ENCODE peak calls at places on chromosomes 6 and 20, in six cellular contexts. M is HCT116, Q is ovary, G is uterus, T is cardiac muscle cell, A is mammary epithelial cell. P is an unnamed sample.

GRCh38 chr6:23137596-23137995 is 568.2 kb downstream of the HDGFL1 start:
- DNase-seq in M (no peak), Q (no peak), G (no peak), T (peak), A (no peak), P (no peak)

GRCh38 chr20:20076297-20077065 is 24.1 kb downstream of the CFAP61 start:
- DNase-seq in M (no peak), Q (no peak), G (no peak), T (peak), A (peak), P (peak)

GRCh38 chr6:24099181-24099580 is 26.8 kb upstream of the NRSN1 start:
- DNase-seq in M (no peak), Q (no peak), G (no peak), T (no peak), A (no peak), P (no peak)

GRCh38 chr20:11205769-11206362 is 532.1 kb upstream of the JAG1 start:
- DNase-seq in M (no peak), Q (no peak), G (no peak), T (no peak), A (peak), P (no peak)

GRCh38 chr20:3783068-3783489 is 1.8 kb upstream of the SPEF1 start:
- DNase-seq in M (no peak), Q (no peak), G (no peak), T (no peak), A (no peak), P (no peak)

GRCh38 chr20:52601295-52601971 is 370.7 kb upstream of the TSHZ2 start:
- DNase-seq in M (no peak), Q (no peak), G (no peak), T (no peak), A (no peak), P (no peak)

GRCh38 chr6:146543211-146543939 is at the start of gene RAB32:
- DNase-seq in M (no peak), Q (peak), G (peak), T (peak), A (peak), P (peak)

GRCh38 chr6:165231581-165232276 is 77.7 kb downstream of the C6orf118 start:
- DNase-seq in M (peak), Q (no peak), G (no peak), T (peak), A (peak), P (no peak)

GRCh38 chr6:155174576-155175174 is 89.1 kb upstream of the CLDN20 start:
- DNase-seq in M (peak), Q (no peak), G (peak), T (peak), A (peak), P (peak)

GRCh38 chr6:168302534-168302933 is 17.0 kb downstream of the DACT2 start:
- DNase-seq in M (no peak), Q (no peak), G (no peak), T (peak), A (no peak), P (no peak)

GRCh38 chr6:69096681-69097080 is 461.6 kb downstream of the ADGRB3 start:
- DNase-seq in M (no peak), Q (no peak), G (no peak), T (no peak), A (no peak), P (no peak)

GRCh38 chr20:33000802-33001466 is 3.3 kb downstream of the SUN5 start:
- DNase-seq in M (no peak), Q (no peak), G (no peak), T (no peak), A (no peak), P (no peak)

GRCh38 chr6:34562861-34563512 is 6.9 kb upstream of the SPDEF start:
- DNase-seq in M (no peak), Q (no peak), G (no peak), T (peak), A (no peak), P (no peak)

GRCh38 chr6:34562350-34562749 is 6.2 kb upstream of the SPDEF start:
- DNase-seq in M (no peak), Q (no peak), G (no peak), T (no peak), A (no peak), P (no peak)

GRCh38 chr6:34560366-34561226 is 4.5 kb upstream of the SPDEF start:
- DNase-seq in M (no peak), Q (no peak), G (no peak), T (peak), A (no peak), P (no peak)

GRCh38 chr6:34559651-34560365 is 3.7 kb upstream of the SPDEF start:
- DNase-seq in M (no peak), Q (no peak), G (no peak), T (no peak), A (no peak), P (no peak)

GRCh38 chr6:34561227-34561530 is 5.0 kb upstream of the SPDEF start:
- DNase-seq in M (no peak), Q (no peak), G (no peak), T (no peak), A (no peak), P (no peak)
- H3K4me3 ChIP-seq in M (no peak), Q (no peak), G (no peak), T (no peak), A (no peak), P (no peak)

DNA sequence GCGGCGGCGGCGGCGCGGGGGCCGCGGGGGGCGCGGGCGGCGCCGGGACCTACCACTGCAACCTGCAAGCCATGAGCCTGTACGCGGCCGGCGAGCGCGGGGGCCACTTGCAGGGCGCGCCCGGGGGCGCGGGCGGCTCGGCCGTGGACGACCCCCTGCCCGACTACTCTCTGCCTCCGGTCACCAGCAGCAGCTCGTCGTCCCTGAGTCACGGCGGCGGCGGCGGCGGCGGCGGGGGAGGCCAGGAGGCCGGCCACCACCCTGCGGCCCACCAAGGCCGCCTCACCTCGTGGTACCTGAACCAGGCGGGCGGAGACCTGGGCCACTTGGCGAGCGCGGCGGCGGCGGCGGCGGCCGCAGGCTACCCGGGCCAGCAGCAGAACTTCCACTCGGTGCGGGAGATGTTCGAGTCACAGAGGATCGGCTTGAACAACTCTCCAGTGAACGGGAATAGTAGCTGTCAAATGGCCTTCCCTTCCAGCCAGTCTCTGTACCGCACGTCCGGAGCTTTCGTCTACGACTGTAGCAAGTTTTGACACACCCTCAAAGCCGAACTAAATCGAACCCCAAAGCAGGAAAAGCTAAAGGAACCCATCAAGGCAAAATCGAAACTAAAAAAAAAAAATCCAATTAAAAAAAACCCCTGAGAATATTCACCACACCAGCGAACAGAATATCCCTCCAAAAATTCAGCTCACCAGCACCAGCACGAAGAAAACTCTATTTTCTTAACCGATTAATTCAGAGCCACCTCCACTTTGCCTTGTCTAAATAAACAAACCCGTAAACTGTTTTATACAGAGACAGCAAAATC is 2.1 kb downstream of the FOXC1 start:
- DNase-seq in M (no peak), Q (peak), G (no peak), T (peak), A (peak), P (no peak)
- H3K27ac ChIP-seq in M (peak), Q (no peak), G (peak), T (no peak), A (peak), P (peak)

GRCh38 chr20:31516651-31517050 is 2.4 kb downstream of the HM13 start:
- DNase-seq in M (no peak), Q (no peak), G (no peak), T (no peak), A (no peak), P (no peak)

GRCh38 chr20:31515072-31515774 is 981 bp downstream of the HM13 start:
- DNase-seq in M (no peak), Q (no peak), G (no peak), T (no peak), A (no peak), P (no peak)

GRCh38 chr20:31516166-31516565 is 1.9 kb downstream of the HM13 start:
- DNase-seq in M (no peak), Q (no peak), G (no peak), T (no peak), A (no peak), P (no peak)

GRCh38 chr20:31515775-31516107 is 1.5 kb downstream of the HM13 start:
- DNase-seq in M (no peak), Q (no peak), G (no peak), T (no peak), A (no peak), P (no peak)

GRCh38 chr20:31517373-31517772 is 3.1 kb downstream of the HM13 start:
- DNase-seq in M (peak), Q (no peak), G (no peak), T (peak), A (peak), P (no peak)
- TF ChIP-seq CTCF in M (peak), Q (no peak), G (no peak), T (peak), A (peak), P (no peak)

DNA sequence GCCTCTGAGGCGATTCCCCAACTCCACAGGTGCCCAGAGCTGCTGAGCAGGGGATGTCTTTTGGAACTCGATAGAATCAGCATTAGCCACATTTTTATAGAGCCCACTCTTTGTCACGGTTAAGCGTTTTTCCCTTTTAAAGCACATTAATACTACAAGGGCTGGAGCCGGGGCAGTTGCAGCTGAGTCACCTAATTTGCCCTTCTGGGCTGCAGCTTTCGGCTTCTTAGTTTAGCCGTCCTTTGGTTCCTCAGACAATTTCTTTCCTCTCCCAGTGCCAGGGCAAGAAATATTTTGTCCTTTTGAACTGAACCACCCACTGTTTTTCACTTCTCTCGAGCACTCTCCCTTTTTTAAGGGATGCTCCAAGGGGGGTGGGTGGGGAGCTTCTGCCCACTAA is 23.2 kb upstream of the NFATC2 start:
- DNase-seq in M (no peak), Q (no peak), G (no peak), T (peak), A (no peak), P (no peak)
- H3K4me3 ChIP-seq in M (no peak), Q (no peak), G (no peak), T (no peak), A (no peak), P (no peak)

GRCh38 chr6:111662192-111662793 is 56.6 kb upstream of the TRAF3IP2 start:
- DNase-seq in M (no peak), Q (no peak), G (no peak), T (peak), A (no peak), P (no peak)
- H3K27ac ChIP-seq in M (no peak), Q (no peak), G (peak), T (no peak), A (no peak), P (peak)

GRCh38 chr20:45308078-45308778 is at the start of gene MATN4:
- DNase-seq in M (no peak), Q (no peak), G (no peak), T (no peak), A (no peak), P (no peak)
- TF ChIP-seq CTCF in M (no peak), Q (no peak), G (no peak), T (no peak), A (peak), P (no peak)

GRCh38 chr6:32107447-32107846 is 1.7 kb downstream of the TNXB start:
- DNase-seq in M (no peak), Q (no peak), G (peak), T (peak), A (no peak), P (no peak)
- H3K4me3 ChIP-seq in M (no peak), Q (peak), G (peak), T (no peak), A (no peak), P (no peak)

GRCh38 chr6:53043626-53044025 is 21.6 kb upstream of the FBXO9 start:
- DNase-seq in M (no peak), Q (no peak), G (no peak), T (peak), A (no peak), P (no peak)
- H3K27ac ChIP-seq in M (no peak), Q (no peak), G (no peak), T (peak), A (peak), P (peak)

DNA sequence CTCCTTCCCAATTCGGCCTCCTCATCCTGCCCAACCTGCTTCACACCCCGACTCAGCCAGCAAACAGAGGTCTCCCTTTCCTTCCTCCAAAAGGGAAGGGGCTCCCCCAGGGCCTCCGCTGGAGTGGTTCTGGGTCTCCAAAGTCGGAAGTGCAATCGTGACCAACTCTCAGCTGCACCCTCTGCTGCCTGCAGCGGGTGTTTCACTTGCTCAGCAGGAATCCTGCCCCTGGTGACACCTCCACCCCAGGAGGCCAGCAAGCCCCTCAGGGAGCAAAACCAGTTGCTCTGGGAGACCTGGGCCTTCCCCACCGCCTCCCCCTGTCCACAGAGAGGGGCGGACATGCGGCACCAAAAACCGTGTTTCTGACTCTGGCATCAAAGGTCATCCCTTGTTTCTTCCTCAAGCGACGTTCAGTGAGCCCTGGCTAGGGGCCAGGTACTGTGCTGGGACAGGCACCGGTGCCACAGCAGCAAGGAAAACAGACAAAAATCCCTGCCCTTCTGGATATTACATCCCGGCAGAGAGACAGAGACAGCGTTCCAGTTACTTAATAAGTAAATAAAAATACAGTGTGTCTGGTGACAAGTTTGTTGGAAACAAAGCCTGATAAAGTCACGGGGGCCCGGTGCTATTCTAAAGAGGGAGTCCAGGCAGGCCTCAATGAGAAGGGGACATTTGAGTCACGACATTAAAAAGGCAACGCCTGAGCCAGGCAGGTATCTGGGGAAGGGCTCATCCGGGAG is 219.0 kb downstream of the BMP7 start:
- DNase-seq in M (no peak), Q (no peak), G (no peak), T (no peak), A (no peak), P (no peak)
- TF ChIP-seq CTCF in M (peak), Q (no peak), G (no peak), T (no peak), A (peak), P (no peak)

P was measured in dorsolateral prefrontal cortex.